ENCODE peak calls at places on chromosomes 6 and 20, in six cellular contexts. E is CD8-positive, alpha-beta T cell; C is IMR-90; G is HepG2; Z is Peyer's patch; U is foreskin fibroblast. S is an unnamed sample.

GRCh38 chr6:134853111-134854055 is 96.5 kb downstream of the ALDH8A1 start:
- DNase-seq in E (no peak), G (peak), C (peak), Z (peak), U (peak), S (no peak)

GRCh38 chr6:41966214-41966920 is 24.8 kb upstream of the CCND3 start:
- DNase-seq in G (no peak), C (no peak), U (no peak), E (no peak), Z (no peak), S (no peak)

GRCh38 chr6:36697481-36697903 is at the start of gene RAB44:
- DNase-seq in Z (peak), G (no peak), C (no peak), E (no peak), U (no peak), S (no peak)

GRCh38 chr6:110537208-110538123 is 61.1 kb upstream of the SLC22A16 start:
- DNase-seq in C (peak), E (no peak), Z (no peak), G (peak), U (peak), S (no peak)

GRCh38 chr6:76684881-76685280 is 612.4 kb upstream of the IMPG1 start:
- DNase-seq in U (peak), C (peak), Z (no peak), E (no peak), G (peak), S (no peak)

GRCh38 chr6:4636141-4636880 is 139.9 kb upstream of the CDYL start:
- DNase-seq in E (no peak), U (no peak), C (no peak), Z (no peak), G (no peak), S (no peak)

GRCh38 chr6:2852921-2853322 is 11.3 kb upstream of the SERPINB1 start:
- DNase-seq in Z (no peak), U (no peak), E (no peak), G (no peak), C (no peak), S (no peak)

GRCh38 chr6:146149770-146150169 is 120.9 kb downstream of the GRM1 start:
- DNase-seq in C (no peak), G (no peak), E (no peak), Z (no peak), U (no peak), S (no peak)

GRCh38 chr6:22470454-22471368 is 98.7 kb upstream of the HDGFL1 start:
- DNase-seq in C (peak), E (no peak), G (no peak), Z (no peak), U (peak), S (no peak)

GRCh38 chr20:33843854-33844253 is 32.7 kb downstream of the CHMP4B start:
- DNase-seq in E (no peak), C (no peak), G (no peak), U (no peak), Z (peak), S (no peak)

GRCh38 chr20:34983089-34983820 is 27.6 kb downstream of the MYH7B start:
- DNase-seq in G (no peak), U (no peak), C (no peak), Z (no peak), E (no peak), S (no peak)

GRCh38 chr20:50843331-50844276 is 48.7 kb downstream of the BCAS4 start:
- DNase-seq in G (no peak), U (no peak), E (no peak), C (no peak), Z (no peak), S (no peak)

GRCh38 chr6:42260972-42261371 is 43.3 kb upstream of the MRPS10 start:
- DNase-seq in Z (peak), U (peak), G (no peak), C (no peak), E (peak), S (no peak)

GRCh38 chr20:62952373-62953166 is at the start of gene SLC17A9:
- DNase-seq in G (peak), C (peak), Z (peak), E (peak), U (peak), S (peak)

GRCh38 chr6:137316626-137317025 is 97.4 kb upstream of the IFNGR1 start:
- DNase-seq in U (no peak), Z (no peak), C (no peak), E (no peak), G (no peak), S (no peak)

GRCh38 chr20:57244627-57245214 is 21.7 kb downstream of the BMP7 start:
- DNase-seq in C (no peak), Z (no peak), U (no peak), E (no peak), G (no peak), S (no peak)

GRCh38 chr6:25585225-25585624 is 66.8 kb upstream of the SCGN start:
- DNase-seq in Z (no peak), E (no peak), G (no peak), U (no peak), C (no peak), S (no peak)
- TF ChIP-seq CTCF in Z (no peak), E (no peak), G (no peak), U (no peak), C (no peak), S (no peak)

DNA sequence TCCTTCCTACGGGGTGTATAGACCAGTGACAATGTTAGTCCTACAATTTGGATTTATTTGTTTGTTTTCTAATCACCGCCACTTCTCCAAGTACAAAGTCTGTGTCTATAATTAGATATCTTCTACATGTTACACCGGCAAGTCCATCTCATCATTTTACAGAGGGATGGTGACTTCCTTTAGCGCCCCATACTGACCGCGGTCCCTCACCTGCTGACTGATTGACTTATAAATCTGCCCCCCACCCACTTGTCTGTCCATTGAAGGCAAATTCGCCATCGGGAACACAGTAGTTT is 8.9 kb upstream of the NR2E1 start:
- DNase-seq in Z (no peak), E (no peak), U (no peak), C (no peak), G (no peak), S (no peak)
- TF ChIP-seq CTCF in Z (no peak), E (no peak), U (no peak), C (no peak), G (no peak), S (no peak)

GRCh38 chr6:102327697-102328227 is 934.3 kb downstream of the GRIK2 start:
- DNase-seq in Z (no peak), U (no peak), G (no peak), C (no peak), E (no peak), S (no peak)
- TF ChIP-seq CTCF in Z (no peak), U (no peak), G (no peak), C (no peak), E (no peak), S (no peak)

DNA sequence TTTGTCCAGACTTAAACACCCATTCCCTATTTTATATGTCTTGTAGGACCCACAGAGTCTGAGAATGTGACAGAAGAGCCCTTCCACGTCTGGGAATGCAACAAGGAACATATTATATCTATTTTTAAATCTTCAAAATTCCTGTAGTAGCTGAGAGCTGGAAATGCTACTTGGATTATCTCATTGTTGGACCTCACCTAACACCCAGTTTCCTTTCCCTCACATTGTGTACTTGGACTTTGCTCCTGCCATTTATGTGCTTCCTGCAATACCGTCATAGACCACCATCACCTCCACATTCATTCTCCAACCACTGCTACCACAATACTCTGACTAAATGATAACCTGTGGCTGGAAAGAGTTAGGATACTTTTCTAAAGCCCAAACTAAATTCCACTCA is 335.4 kb downstream of the COL12A1 start:
- DNase-seq in Z (no peak), U (no peak), C (no peak), G (peak), E (no peak), S (no peak)
- TF ChIP-seq CTCF in Z (peak), U (no peak), C (no peak), G (no peak), E (no peak), S (no peak)

DNA sequence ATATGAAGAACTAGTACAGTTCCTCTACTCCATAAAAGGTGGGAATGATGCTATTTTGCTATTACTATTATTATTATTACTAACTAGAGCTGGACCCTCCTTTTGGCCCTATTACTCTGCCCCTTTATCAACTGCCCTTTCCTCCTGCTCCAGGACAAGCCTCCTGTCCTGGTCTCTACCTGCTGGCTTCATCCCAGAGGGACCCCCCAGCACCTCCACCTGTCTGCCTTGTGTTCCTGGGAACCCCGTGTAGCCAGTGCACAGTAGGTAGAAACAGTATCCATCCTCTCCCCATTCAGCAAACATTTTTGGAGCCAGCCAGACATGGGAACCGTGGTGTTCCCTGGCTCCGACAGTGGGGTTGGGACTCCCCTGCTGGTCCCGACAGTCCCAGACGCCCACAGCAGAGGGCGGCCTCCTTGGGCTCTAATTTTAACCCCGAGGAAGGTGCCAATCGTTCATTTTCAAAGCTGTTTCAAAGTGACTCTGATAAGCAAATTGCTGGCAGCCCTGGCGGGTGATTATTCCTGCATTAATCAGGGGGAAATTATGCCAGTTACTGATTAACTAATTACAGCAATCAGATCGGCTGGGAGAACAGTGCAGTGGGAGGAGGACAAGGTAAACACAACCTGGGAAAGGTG is 44.2 kb upstream of the MDGA1 start:
- DNase-seq in U (no peak), C (no peak), G (peak), E (no peak), Z (peak), S (no peak)
- TF ChIP-seq CTCF in U (peak), C (no peak), G (peak), E (no peak), Z (peak), S (no peak)

DNA sequence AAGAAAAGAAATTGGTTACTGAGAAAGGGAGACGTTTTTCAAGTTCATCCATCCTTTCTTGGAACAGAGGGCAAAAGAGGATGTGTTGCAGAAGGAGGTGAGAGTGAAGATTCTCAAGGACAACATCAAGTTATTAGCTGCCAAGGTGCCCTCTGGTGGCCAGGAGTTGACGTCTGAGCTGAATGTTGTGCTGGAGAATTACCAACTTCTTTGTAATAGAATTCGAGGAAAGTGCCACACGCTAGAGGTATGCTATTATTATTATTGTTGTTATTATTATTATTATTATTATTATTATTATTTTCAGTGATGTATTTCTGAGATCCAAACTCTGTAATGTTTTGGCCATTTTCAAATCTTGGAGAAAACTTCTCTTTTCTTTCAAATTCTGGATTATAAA is 197.0 kb downstream of the UTRN start:
- DNase-seq in Z (peak), E (peak), C (peak), U (peak), G (peak), S (peak)
- TF ChIP-seq CTCF in Z (peak), E (peak), C (peak), U (peak), G (peak), S (peak)

DNA sequence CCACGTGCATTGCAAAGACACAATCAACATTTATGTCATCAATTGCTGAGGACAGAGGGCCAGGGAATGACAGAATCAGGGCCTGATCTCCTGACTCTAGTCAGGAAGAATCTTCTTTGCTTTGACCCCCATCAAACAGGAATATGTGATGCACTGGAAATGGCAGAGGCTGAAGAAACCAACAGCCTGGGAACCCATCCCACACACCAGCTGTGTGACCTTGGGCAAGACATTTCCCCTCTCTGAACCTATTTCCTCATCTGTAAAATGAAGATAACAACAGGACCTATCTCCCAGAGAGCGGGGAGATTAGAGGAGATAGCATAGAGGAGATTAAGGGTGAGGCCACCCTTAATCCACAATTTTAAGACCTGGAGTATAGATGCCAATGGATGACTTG is 1.5 kb downstream of the HNF4A start:
- DNase-seq in E (no peak), G (no peak), U (no peak), C (no peak), Z (no peak), S (no peak)
- TF ChIP-seq CTCF in E (no peak), G (no peak), U (no peak), C (no peak), Z (no peak), S (no peak)

GRCh38 chr6:75546401-75546800 is 52.8 kb upstream of the FILIP1 start:
- DNase-seq in Z (no peak), C (peak), G (peak), E (no peak), U (peak), S (no peak)
- TF ChIP-seq CTCF in Z (peak), C (peak), G (no peak), E (no peak), U (peak), S (no peak)

DNA sequence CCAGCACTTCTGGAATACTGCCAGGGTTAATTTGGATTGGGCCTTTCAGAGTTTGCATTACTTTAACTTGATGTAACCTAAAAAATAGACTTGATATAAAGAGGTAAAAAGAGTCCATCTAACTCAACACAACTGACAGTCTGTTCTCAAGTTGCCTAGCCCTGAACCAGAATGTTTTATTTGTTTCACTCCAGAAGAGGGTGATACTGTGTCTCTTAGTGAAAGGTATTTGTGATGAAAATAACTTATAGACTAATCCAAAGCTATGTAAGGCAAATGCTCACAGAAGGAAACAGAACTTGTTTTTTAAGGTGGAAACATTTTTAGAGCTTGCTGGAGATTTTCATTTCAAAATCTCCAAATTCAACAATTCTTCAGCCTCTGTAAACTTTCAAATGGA is 469.1 kb upstream of the RUNX2 start:
- DNase-seq in C (no peak), G (no peak), U (peak), E (no peak), Z (no peak), S (no peak)
- TF ChIP-seq CTCF in C (no peak), G (peak), U (no peak), E (no peak), Z (no peak), S (no peak)